ENCODE peak calls at places on chromosomes 5 and 9, in six cellular contexts. One of them, this sample, is unnamed.

GRCh38 chr9:123715258-123715657 is 214.7 kb downstream of the DENND1A start:
- DNase-seq in fibroblast of mammary gland: no peak
- DNase-seq in astrocyte of the spinal cord: no peak
- DNase-seq in body of pancreas: no peak
- DNase-seq in adrenal gland: no peak
- DNase-seq in colonic mucosa: no peak
- DNase-seq in this sample: no peak

GRCh38 chr5:134606726-134607125 is 25.9 kb downstream of the SAR1B start:
- DNase-seq in fibroblast of mammary gland: no peak
- DNase-seq in astrocyte of the spinal cord: no peak
- DNase-seq in body of pancreas: no peak
- DNase-seq in adrenal gland: no peak
- DNase-seq in colonic mucosa: no peak
- DNase-seq in this sample: no peak

GRCh38 chr9:100354121-100354800 is 1.5 kb upstream of the TEX10 start:
- DNase-seq in fibroblast of mammary gland: no peak
- DNase-seq in astrocyte of the spinal cord: no peak
- DNase-seq in body of pancreas: no peak
- DNase-seq in adrenal gland: no peak
- DNase-seq in colonic mucosa: no peak
- DNase-seq in this sample: no peak

GRCh38 chr5:5340206-5340729 is 82.2 kb upstream of the ICE1 start:
- DNase-seq in fibroblast of mammary gland: peak
- DNase-seq in astrocyte of the spinal cord: peak
- DNase-seq in body of pancreas: peak
- DNase-seq in adrenal gland: peak
- DNase-seq in colonic mucosa: peak
- DNase-seq in this sample: peak

GRCh38 chr5:4229866-4230265 is 634.2 kb downstream of the IRX1 start:
- DNase-seq in fibroblast of mammary gland: no peak
- DNase-seq in astrocyte of the spinal cord: no peak
- DNase-seq in body of pancreas: no peak
- DNase-seq in adrenal gland: no peak
- DNase-seq in colonic mucosa: no peak
- DNase-seq in this sample: no peak

GRCh38 chr9:100411472-100412270 is 15.3 kb upstream of the MSANTD3 start:
- DNase-seq in fibroblast of mammary gland: peak
- DNase-seq in astrocyte of the spinal cord: peak
- DNase-seq in body of pancreas: peak
- DNase-seq in adrenal gland: peak
- DNase-seq in colonic mucosa: peak
- DNase-seq in this sample: peak

GRCh38 chr9:125332527-125332926 is 70.9 kb downstream of the GAPVD1 start:
- DNase-seq in fibroblast of mammary gland: no peak
- DNase-seq in astrocyte of the spinal cord: no peak
- DNase-seq in body of pancreas: no peak
- DNase-seq in adrenal gland: no peak
- DNase-seq in colonic mucosa: no peak
- DNase-seq in this sample: no peak

GRCh38 chr5:32027717-32028321 is 146.3 kb downstream of the GOLPH3 start:
- DNase-seq in fibroblast of mammary gland: peak
- DNase-seq in astrocyte of the spinal cord: peak
- DNase-seq in body of pancreas: no peak
- DNase-seq in adrenal gland: peak
- DNase-seq in colonic mucosa: peak
- DNase-seq in this sample: peak

GRCh38 chr5:108975697-108976096 is 228.0 kb downstream of the FER start:
- DNase-seq in fibroblast of mammary gland: no peak
- DNase-seq in astrocyte of the spinal cord: no peak
- DNase-seq in body of pancreas: no peak
- DNase-seq in adrenal gland: no peak
- DNase-seq in colonic mucosa: no peak
- DNase-seq in this sample: no peak

GRCh38 chr9:129247285-129248153 is 69.5 kb upstream of the IER5L start:
- DNase-seq in fibroblast of mammary gland: no peak
- DNase-seq in astrocyte of the spinal cord: no peak
- DNase-seq in body of pancreas: no peak
- DNase-seq in adrenal gland: no peak
- DNase-seq in colonic mucosa: no peak
- DNase-seq in this sample: no peak

GRCh38 chr5:132497488-132497997 is 7.0 kb upstream of the IRF1 start:
- DNase-seq in fibroblast of mammary gland: peak
- DNase-seq in astrocyte of the spinal cord: peak
- DNase-seq in body of pancreas: peak
- DNase-seq in adrenal gland: peak
- DNase-seq in colonic mucosa: peak
- DNase-seq in this sample: no peak

GRCh38 chr5:40307920-40308319 is 371.8 kb upstream of the PTGER4 start:
- DNase-seq in fibroblast of mammary gland: no peak
- DNase-seq in astrocyte of the spinal cord: no peak
- DNase-seq in body of pancreas: no peak
- DNase-seq in adrenal gland: no peak
- DNase-seq in colonic mucosa: no peak
- DNase-seq in this sample: no peak

GRCh38 chr5:179918742-179919486 is 11.2 kb upstream of the TBC1D9B start:
- DNase-seq in fibroblast of mammary gland: no peak
- DNase-seq in astrocyte of the spinal cord: no peak
- DNase-seq in body of pancreas: no peak
- DNase-seq in adrenal gland: peak
- DNase-seq in colonic mucosa: no peak
- DNase-seq in this sample: no peak

GRCh38 chr5:101677961-101678360 is 618.1 kb downstream of the SLCO4C1 start:
- DNase-seq in fibroblast of mammary gland: no peak
- DNase-seq in astrocyte of the spinal cord: no peak
- DNase-seq in body of pancreas: no peak
- DNase-seq in adrenal gland: no peak
- DNase-seq in colonic mucosa: no peak
- DNase-seq in this sample: no peak

GRCh38 chr5:150626853-150627276 is 13.6 kb upstream of the SYNPO start:
- DNase-seq in fibroblast of mammary gland: no peak
- DNase-seq in astrocyte of the spinal cord: no peak
- DNase-seq in body of pancreas: peak
- DNase-seq in adrenal gland: no peak
- DNase-seq in colonic mucosa: no peak
- DNase-seq in this sample: no peak

DNA sequence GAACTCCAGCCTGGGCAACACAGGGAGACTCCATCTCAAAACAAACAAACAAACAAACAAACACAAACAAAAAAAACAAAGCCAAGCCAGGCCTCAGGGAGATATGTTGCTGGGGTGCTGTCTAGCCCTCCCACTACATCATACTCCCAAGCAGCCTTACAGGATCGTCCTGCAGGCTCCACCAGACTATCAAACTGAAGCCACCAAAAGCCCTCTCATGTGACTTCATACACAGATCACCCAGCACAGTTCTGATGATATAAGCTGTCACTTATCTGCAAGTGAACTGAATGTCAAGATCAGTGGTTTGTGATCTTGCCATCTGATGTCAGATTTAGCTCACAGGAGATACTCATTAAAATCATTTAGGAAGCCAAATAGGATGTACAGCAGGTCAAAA is 43.3 kb downstream of the WDR41 start:
- DNase-seq in fibroblast of mammary gland: no peak
- DNase-seq in astrocyte of the spinal cord: no peak
- DNase-seq in body of pancreas: no peak
- DNase-seq in adrenal gland: no peak
- DNase-seq in colonic mucosa: no peak
- DNase-seq in this sample: no peak
- H3K4me3 ChIP-seq in fibroblast of mammary gland: no peak
- H3K4me3 ChIP-seq in astrocyte of the spinal cord: no peak
- H3K4me3 ChIP-seq in body of pancreas: no peak
- H3K4me3 ChIP-seq in adrenal gland: no peak
- H3K4me3 ChIP-seq in colonic mucosa: no peak
- H3K4me3 ChIP-seq in this sample: no peak

DNA sequence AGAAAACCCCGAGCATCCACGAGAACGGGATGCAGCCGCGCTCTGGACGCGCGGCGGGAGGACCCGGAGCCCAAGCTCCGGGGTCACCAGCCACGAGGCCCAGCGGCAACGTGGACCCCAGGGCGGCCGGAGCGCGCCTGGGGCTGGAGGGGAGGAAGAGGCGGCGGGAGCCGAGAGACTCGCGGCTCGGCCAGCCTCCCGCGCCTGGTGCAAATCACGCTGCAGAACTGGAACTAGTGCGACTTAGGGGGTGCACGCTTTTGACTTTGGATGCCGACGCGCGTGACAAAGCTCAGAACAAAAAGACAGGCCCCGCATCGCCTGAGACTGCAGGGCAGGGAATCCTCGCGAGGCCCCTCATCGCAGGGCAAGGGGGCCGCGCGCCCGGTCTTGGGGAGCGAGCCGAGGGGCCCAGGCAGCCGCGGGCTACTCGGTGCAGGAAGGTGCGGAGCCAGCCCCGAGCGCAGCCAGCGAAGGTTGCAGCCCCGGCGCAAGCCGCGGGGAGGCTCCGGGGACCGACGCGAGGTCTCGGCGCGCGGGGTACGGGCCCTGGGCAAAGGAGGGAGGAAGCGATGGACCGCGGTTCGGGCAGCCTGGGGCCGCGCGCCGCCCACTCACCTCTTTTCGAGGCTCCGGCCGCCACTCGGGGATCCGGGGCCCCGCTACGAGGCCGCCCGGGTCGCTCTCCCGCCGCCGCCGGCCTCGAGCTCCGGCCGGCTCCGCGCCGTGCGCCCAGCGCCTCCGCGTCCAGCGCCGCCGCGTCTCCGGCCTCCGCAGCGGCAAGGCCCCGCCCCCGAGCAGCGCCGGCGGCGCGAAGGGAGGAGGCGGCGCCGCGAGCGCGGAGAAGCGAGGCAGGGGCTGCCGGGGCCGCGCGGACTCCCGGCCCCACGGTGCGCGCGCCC is at the start of gene GOLM1:
- DNase-seq in fibroblast of mammary gland: peak
- DNase-seq in astrocyte of the spinal cord: peak
- DNase-seq in body of pancreas: peak
- DNase-seq in adrenal gland: peak
- DNase-seq in colonic mucosa: peak
- DNase-seq in this sample: no peak
- TF ChIP-seq CTCF in fibroblast of mammary gland: no peak
- TF ChIP-seq CTCF in astrocyte of the spinal cord: peak
- TF ChIP-seq CTCF in body of pancreas: peak
- TF ChIP-seq CTCF in adrenal gland: peak
- TF ChIP-seq CTCF in colonic mucosa: no peak
- TF ChIP-seq CTCF in this sample: no peak

GRCh38 chr5:54837939-54838457 is 147.4 kb downstream of the ESM1 start:
- DNase-seq in fibroblast of mammary gland: no peak
- DNase-seq in astrocyte of the spinal cord: no peak
- DNase-seq in body of pancreas: no peak
- DNase-seq in adrenal gland: no peak
- DNase-seq in colonic mucosa: no peak
- DNase-seq in this sample: no peak

GRCh38 chr5:54832846-54833245 is 152.5 kb downstream of the ESM1 start:
- DNase-seq in fibroblast of mammary gland: no peak
- DNase-seq in astrocyte of the spinal cord: no peak
- DNase-seq in body of pancreas: no peak
- DNase-seq in adrenal gland: no peak
- DNase-seq in colonic mucosa: no peak
- DNase-seq in this sample: no peak

GRCh38 chr5:54836959-54837534 is 148.3 kb downstream of the ESM1 start:
- DNase-seq in fibroblast of mammary gland: no peak
- DNase-seq in astrocyte of the spinal cord: no peak
- DNase-seq in body of pancreas: no peak
- DNase-seq in adrenal gland: no peak
- DNase-seq in colonic mucosa: no peak
- DNase-seq in this sample: no peak

GRCh38 chr5:54834121-54834842 is 151.1 kb downstream of the ESM1 start:
- DNase-seq in fibroblast of mammary gland: no peak
- DNase-seq in astrocyte of the spinal cord: no peak
- DNase-seq in body of pancreas: peak
- DNase-seq in adrenal gland: no peak
- DNase-seq in colonic mucosa: no peak
- DNase-seq in this sample: no peak

DNA sequence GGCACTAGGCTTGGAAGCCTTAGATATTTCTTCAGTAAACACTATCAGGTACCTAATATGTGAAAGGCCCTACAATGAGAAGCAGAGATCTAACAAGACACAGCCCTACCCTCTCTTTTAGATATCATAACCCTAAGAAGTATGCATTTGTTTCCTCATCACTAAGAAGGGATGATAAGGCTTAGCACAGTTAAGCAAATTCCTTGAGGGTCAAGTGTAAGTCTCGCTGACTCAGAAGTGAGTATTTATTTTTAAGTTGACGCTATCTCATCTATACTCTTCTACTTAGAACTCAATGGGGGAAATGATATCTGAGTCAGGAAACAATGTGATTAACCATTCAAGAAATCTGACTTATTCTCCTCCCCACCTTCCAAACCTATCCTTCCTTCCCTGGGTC is 149.8 kb downstream of the ESM1 start:
- DNase-seq in fibroblast of mammary gland: peak
- DNase-seq in astrocyte of the spinal cord: peak
- DNase-seq in body of pancreas: no peak
- DNase-seq in adrenal gland: no peak
- DNase-seq in colonic mucosa: no peak
- DNase-seq in this sample: no peak
- H3K4me3 ChIP-seq in fibroblast of mammary gland: no peak
- H3K4me3 ChIP-seq in astrocyte of the spinal cord: no peak
- H3K4me3 ChIP-seq in body of pancreas: no peak
- H3K4me3 ChIP-seq in adrenal gland: no peak
- H3K4me3 ChIP-seq in colonic mucosa: no peak
- H3K4me3 ChIP-seq in this sample: no peak

GRCh38 chr5:137088175-137088574 is 411.0 kb downstream of the SPOCK1 start:
- DNase-seq in fibroblast of mammary gland: no peak
- DNase-seq in astrocyte of the spinal cord: no peak
- DNase-seq in body of pancreas: no peak
- DNase-seq in adrenal gland: no peak
- DNase-seq in colonic mucosa: no peak
- DNase-seq in this sample: no peak

GRCh38 chr5:137084016-137084415 is 415.1 kb downstream of the SPOCK1 start:
- DNase-seq in fibroblast of mammary gland: no peak
- DNase-seq in astrocyte of the spinal cord: no peak
- DNase-seq in body of pancreas: no peak
- DNase-seq in adrenal gland: no peak
- DNase-seq in colonic mucosa: no peak
- DNase-seq in this sample: no peak

GRCh38 chr5:137085206-137085605 is 413.9 kb downstream of the SPOCK1 start:
- DNase-seq in fibroblast of mammary gland: no peak
- DNase-seq in astrocyte of the spinal cord: no peak
- DNase-seq in body of pancreas: no peak
- DNase-seq in adrenal gland: no peak
- DNase-seq in colonic mucosa: no peak
- DNase-seq in this sample: no peak

GRCh38 chr5:137090151-137090550 is 409.0 kb downstream of the SPOCK1 start:
- DNase-seq in fibroblast of mammary gland: peak
- DNase-seq in astrocyte of the spinal cord: no peak
- DNase-seq in body of pancreas: no peak
- DNase-seq in adrenal gland: no peak
- DNase-seq in colonic mucosa: no peak
- DNase-seq in this sample: no peak

DNA sequence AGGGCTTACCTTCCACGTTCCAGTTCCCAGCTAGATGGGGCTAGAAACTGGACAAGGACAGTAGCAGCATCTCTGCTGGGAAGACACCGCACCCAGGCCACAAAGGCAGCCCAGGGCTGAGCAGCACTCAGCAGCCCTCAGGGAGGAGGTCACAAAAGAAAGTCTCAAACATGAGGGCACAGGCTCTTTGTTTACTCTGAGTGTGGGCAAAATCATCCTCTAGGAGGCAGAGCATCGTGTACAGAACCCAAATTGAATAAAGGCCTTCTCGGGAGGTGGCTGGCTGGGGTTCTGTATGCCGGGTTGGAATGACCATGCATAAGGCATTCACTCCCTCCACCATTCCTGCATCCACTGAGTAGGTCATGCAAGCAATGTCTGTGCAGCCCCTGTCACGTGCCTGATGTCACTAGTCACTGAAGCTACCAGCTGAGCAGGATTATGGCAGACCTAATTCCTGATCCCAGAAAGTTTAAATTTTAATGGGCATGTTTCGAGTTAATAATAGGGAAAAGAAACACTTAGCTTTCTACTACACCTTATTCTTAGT is 412.8 kb downstream of the SPOCK1 start:
- DNase-seq in fibroblast of mammary gland: no peak
- DNase-seq in astrocyte of the spinal cord: no peak
- DNase-seq in body of pancreas: no peak
- DNase-seq in adrenal gland: no peak
- DNase-seq in colonic mucosa: no peak
- DNase-seq in this sample: no peak
- TF ChIP-seq CTCF in fibroblast of mammary gland: no peak
- TF ChIP-seq CTCF in astrocyte of the spinal cord: no peak
- TF ChIP-seq CTCF in body of pancreas: no peak
- TF ChIP-seq CTCF in adrenal gland: no peak
- TF ChIP-seq CTCF in colonic mucosa: no peak
- TF ChIP-seq CTCF in this sample: no peak

This sample was measured in epithelial cell of proximal tubule.